ENCODE peak calls at places on chromosomes 16 and 17, in four cellular contexts. Z, L, Q and D are unnamed samples.

GRCh38 chr17:33328129-33328528 is 35.0 kb upstream of the ASIC2 start:
- DNase-seq in L (peak; percentile 51), Z (peak; percentile 4), Q (peak; percentile 69), D (peak; percentile 61)

GRCh38 chr17:38881600-38882191 is 11.8 kb downstream of the LASP1 start:
- DNase-seq in Z (peak; percentile 48), L (no peak), Q (no peak), D (peak; percentile 34)

GRCh38 chr16:8859913-8860881 is 8.6 kb downstream of the CARHSP1 start:
- DNase-seq in Q (no peak), Z (peak; percentile 79), L (no peak), D (no peak)

GRCh38 chr17:77735051-77735340 is 223.5 kb upstream of the TNRC6C start:
- DNase-seq in Q (peak; percentile 51), L (no peak), Z (no peak), D (no peak)

GRCh38 chr16:89019511-89019910 is 42.5 kb upstream of the CBFA2T3 start:
- DNase-seq in L (no peak), Q (no peak), Z (no peak), D (no peak)

GRCh38 chr17:55571095-55571494 is 59.8 kb upstream of the SMIM36 start:
- DNase-seq in Q (no peak), L (no peak), Z (peak; percentile 58), D (no peak)

GRCh38 chr16:4609200-4610010 is 5.3 kb downstream of the UBALD1 start:
- DNase-seq in L (no peak), Z (no peak), Q (no peak), D (no peak)

GRCh38 chr16:62036101-62036806 is at the start of gene CDH8:
- DNase-seq in Z (no peak), Q (peak; percentile 82), L (peak; percentile 75), D (peak; percentile 85)

GRCh38 chr17:2722611-2723010 is 11.0 kb upstream of the CLUH start:
- DNase-seq in Q (no peak), L (no peak), Z (no peak), D (peak; percentile 38)

GRCh38 chr17:12983986-12984932 is 33.6 kb downstream of the ELAC2 start:
- DNase-seq in Q (no peak), Z (peak; percentile 96), L (no peak), D (no peak)

GRCh38 chr17:40818733-40819527 is 3.5 kb downstream of the KRT10 start:
- DNase-seq in Q (peak; percentile 69), Z (peak; percentile 73), L (peak; percentile 83), D (peak; percentile 90)

GRCh38 chr17:21678451-21679081 is 13.8 kb upstream of the KCNJ18 start:
- DNase-seq in L (no peak), Z (no peak), Q (no peak), D (no peak)

GRCh38 chr16:84451781-84452180 is 52.7 kb downstream of the MEAK7 start:
- DNase-seq in L (no peak), Z (no peak), Q (no peak), D (no peak)

GRCh38 chr16:66382171-66382965 is 15.9 kb downstream of the CDH5 start:
- DNase-seq in Q (no peak), L (peak; percentile 96), Z (peak; percentile 92), D (peak; percentile 54)

GRCh38 chr17:65231086-65231485 is 93.9 kb downstream of the RGS9 start:
- DNase-seq in Z (no peak), L (peak; percentile 66), Q (no peak), D (no peak)
- H4K5ac ChIP-seq in Z (no peak overlapping the region), L (no peak overlapping the region), Q (no peak overlapping the region), D (no peak overlapping the region)

GRCh38 chr17:1315409-1315808 is 35.9 kb downstream of the TRARG1 start:
- DNase-seq in Z (no peak), Q (no peak), L (no peak), D (no peak)
- H3K18ac ChIP-seq in Z (no peak overlapping the region), Q (no peak overlapping the region), L (no peak overlapping the region), D (no peak overlapping the region)

DNA sequence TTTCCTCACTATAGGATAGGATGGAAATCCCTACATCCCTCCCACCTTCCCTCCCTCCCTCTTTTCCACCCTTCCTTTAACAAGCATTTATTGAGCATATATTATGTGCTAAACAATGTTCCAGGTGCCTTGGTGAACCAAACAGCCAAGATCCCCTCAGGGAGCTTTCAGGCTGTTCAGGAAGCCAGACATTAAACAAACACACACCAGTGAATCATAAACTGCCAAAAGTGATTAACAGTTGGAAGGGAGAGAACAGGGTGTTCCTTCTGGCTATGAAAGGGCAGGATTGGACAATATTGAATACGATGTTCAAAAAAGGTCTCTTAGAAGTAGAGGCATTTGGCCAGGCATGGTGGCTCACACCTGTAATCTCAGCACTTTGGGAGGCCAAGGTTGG is 22.8 kb upstream of the CNEP1R1 start:
- DNase-seq in Q (no peak), L (no peak), Z (no peak), D (no peak)
- H4K5ac ChIP-seq in Q (no peak overlapping the region), L (no peak overlapping the region), Z (no peak overlapping the region), D (no peak overlapping the region)

DNA sequence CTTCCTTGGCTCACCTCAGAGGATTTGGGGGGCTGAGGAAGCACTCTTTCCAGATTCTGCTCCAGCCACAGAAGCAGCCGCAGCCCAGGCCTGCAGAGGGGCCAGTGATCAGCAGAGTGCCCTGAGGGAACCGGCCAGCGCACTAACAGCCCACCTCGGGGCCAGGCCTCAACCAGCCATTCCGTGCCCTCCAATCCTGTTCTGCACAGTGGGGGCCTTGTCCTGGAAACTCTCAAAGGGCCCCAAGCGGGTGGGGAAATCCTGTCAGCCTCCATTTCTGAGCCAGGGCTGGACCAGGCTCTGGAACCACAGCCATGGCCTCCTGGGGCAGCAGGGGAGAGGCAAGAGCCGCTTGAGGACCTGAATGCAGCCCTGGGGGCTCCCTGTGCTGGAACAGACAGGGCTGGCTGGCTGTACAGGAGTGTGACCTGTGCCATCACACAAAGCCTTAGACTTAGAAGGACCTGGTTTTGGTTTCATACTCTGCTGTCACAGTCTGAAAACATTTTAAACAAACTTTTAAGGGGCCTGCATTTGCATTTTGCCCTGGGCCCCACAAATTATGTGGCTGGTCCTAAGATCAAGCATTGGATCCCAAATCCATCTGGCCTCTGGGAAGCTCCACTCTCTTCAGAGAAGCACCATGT is 10.0 kb downstream of the CNGB1 start:
- DNase-seq in Z (no peak), Q (no peak), L (no peak), D (peak; percentile 20)
- H3K18ac ChIP-seq in Z (no peak overlapping the region), Q (no peak overlapping the region), L (no peak overlapping the region), D (no peak overlapping the region)

DNA sequence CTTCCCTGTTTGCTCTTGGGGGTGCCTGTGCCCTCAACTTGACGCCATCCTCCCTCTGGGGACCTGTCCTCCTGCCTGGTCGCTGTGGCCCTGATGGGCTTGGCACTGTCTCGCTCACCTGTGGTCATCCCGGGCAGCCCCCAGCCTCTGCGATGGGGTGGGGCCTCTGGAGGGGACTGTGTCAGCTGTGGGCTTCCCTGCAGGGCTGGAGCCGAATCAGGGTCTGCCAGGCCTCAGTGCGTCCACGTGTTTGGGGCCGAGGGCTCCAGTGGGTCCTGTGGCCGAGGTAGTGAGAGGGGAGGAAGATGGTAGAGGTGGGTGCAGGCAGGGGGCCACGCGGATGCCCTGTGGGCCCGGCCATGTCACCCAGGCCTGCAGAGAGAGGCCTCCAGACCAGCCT is 8.0 kb downstream of the PIGQ start:
- DNase-seq in Q (no peak), Z (no peak), L (no peak), D (no peak)
- H4K5ac ChIP-seq in Q (no peak overlapping the region), Z (no peak overlapping the region), L (no peak overlapping the region), D (no peak overlapping the region)

GRCh38 chr17:76468634-76469010 is 1.2 kb downstream of the AANAT start:
- DNase-seq in L (no peak), Q (no peak), Z (no peak), D (no peak)

GRCh38 chr17:76469076-76469990 is 1.9 kb downstream of the AANAT start:
- DNase-seq in Q (no peak), Z (no peak), L (no peak), D (peak; percentile 31)

GRCh38 chr17:76472258-76472645 is 4.8 kb downstream of the AANAT start:
- DNase-seq in L (no peak), Z (no peak), Q (no peak), D (no peak)

GRCh38 chr17:76471498-76472257 is 4.3 kb downstream of the AANAT start:
- DNase-seq in Q (no peak), L (no peak), Z (no peak), D (no peak)

DNA sequence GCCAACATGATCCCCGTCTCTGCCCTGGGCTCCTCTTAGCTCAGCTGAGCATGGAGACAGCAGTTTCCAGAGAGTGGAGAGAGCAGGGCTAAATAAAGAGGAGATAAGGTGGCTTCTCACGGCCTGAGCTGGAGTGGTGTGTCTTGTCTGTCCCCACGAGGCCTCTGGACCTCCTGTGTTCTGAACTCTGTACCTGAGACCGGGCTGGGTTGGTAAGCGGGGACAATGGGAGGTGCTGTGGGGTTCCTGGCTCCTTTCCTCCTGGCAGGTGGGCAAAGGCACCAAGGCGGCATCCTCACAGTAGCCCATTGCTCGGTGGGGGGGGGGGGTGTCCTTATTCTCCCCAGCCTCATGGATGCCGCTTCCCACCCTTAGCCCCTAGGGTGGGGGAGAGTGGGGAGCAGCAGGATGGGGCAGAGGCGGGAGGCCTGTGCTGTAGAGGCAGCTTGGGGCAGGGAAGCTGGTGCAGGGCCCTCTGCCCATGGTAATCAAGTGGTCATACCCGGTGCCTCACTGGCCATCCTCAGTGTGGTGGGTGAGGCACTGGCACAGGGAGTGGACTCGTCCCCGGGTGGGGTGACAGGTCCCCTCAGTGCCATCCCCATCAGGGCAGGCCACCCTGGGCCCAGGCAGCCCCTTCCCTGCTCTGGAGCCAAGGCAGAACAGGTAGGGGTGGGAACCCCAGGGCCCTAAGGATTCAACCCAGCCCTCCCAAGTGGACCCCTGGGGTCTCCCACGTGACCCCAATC is 2.8 kb downstream of the AANAT start:
- DNase-seq in Z (no peak), L (no peak), Q (no peak), D (no peak)
- H3K18ac ChIP-seq in Z (no peak overlapping the region), L (no peak overlapping the region), Q (no peak overlapping the region), D (no peak overlapping the region)